ENCODE peak calls at places on chromosomes 13 and 19, in eight cellular contexts. G is mammary epithelial cell, T is brain microvascular endothelial cell, A is adrenal gland, S is testis, K is astrocyte, U is endodermal cell, V is right atrium auricular region. P is an unnamed sample.

GRCh38 chr19:32124585-32124984 is 220.8 kb upstream of the ZNF507 start:
- DNase-seq in G (no peak), T (no peak), S (no peak), U (no peak), V (no peak), K (no peak), A (no peak), P (no peak)

GRCh38 chr13:97327071-97327470 is 104.9 kb downstream of the MBNL2 start:
- DNase-seq in V (no peak), S (no peak), G (no peak), A (no peak), K (no peak), U (no peak), T (no peak), P (no peak)

GRCh38 chr19:51550848-51551672 is 19.6 kb upstream of the SIGLEC6 start:
- DNase-seq in A (no peak), U (no peak), G (no peak), S (no peak), V (no peak), T (no peak), K (no peak), P (peak; percentile 48)

GRCh38 chr13:75806101-75806500 is 170.0 kb downstream of the LMO7 start:
- DNase-seq in G (no peak), K (no peak), T (no peak), A (no peak), V (no peak), U (peak; percentile 54), S (no peak), P (no peak)

GRCh38 chr19:43480574-43480973 is 15.2 kb upstream of the LYPD3 start:
- DNase-seq in U (no peak), A (no peak), K (no peak), G (no peak), S (no peak), T (no peak), V (no peak), P (no peak)

GRCh38 chr19:18733196-18733647 is 49.7 kb downstream of the CRTC1 start:
- DNase-seq in G (no peak), V (no peak), U (no peak), K (peak; percentile 65), A (no peak), T (peak; percentile 34), S (peak; percentile 78), P (no peak)

GRCh38 chr19:17358395-17358794 is 18.7 kb downstream of the PLVAP start:
- DNase-seq in V (no peak), A (no peak), U (no peak), S (no peak), K (no peak), G (no peak), T (peak; percentile 66), P (no peak)

GRCh38 chr13:27341616-27342015 is 71.0 kb downstream of the RASL11A start:
- DNase-seq in G (no peak), T (no peak), A (no peak), U (no peak), S (peak; percentile 17), K (no peak), V (no peak), P (no peak)

GRCh38 chr19:1101337-1101698 is 2.5 kb upstream of the GPX4 start:
- DNase-seq in A (no peak), U (no peak), G (no peak), K (no peak), S (no peak), V (peak; percentile 83), T (no peak), P (no peak)

GRCh38 chr19:35206379-35206778 is 22.2 kb downstream of the FAM187B start:
- DNase-seq in U (no peak), A (no peak), T (no peak), V (no peak), S (no peak), K (no peak), G (no peak), P (no peak)

GRCh38 chr13:44397766-44398223 is 24.2 kb downstream of the SERP2 start:
- DNase-seq in G (no peak), T (peak; percentile 77), V (no peak), S (no peak), K (peak; percentile 27), A (no peak), U (no peak), P (no peak)

GRCh38 chr13:29654807-29655547 is 59.5 kb upstream of the SLC7A1 start:
- DNase-seq in K (peak; percentile 82), T (peak; percentile 46), V (no peak), U (no peak), S (no peak), G (peak; percentile 66), A (no peak), P (no peak)

GRCh38 chr13:91133941-91134772 is 213.3 kb upstream of the MIR17HG start:
- DNase-seq in V (no peak), K (peak; percentile 45), S (peak; percentile 63), U (peak; percentile 71), A (peak; percentile 45), G (peak; percentile 49), T (peak; percentile 65), P (peak; percentile 76)

GRCh38 chr19:6044056-6044805 is 66.1 kb downstream of the RFX2 start:
- DNase-seq in V (peak; percentile 40), G (no peak), S (peak; percentile 7), U (peak; percentile 41), T (no peak), A (no peak), K (no peak), P (no peak)

GRCh38 chr13:27789153-27789494 is 3.2 kb upstream of the GSX1 start:
- DNase-seq in V (no peak), T (no peak), U (no peak), S (no peak), K (no peak), A (no peak), G (no peak), P (no peak)

GRCh38 chr13:98476538-98476966 is 100.4 kb downstream of the STK24 start:
- DNase-seq in T (peak; percentile 95), U (peak; percentile 80), S (no peak), A (no peak), K (peak; percentile 94), V (peak; percentile 77), G (peak; percentile 90), P (no peak)

GRCh38 chr13:45659536-45659935 is 42.6 kb upstream of the CBY2 start:
- DNase-seq in G (no peak), V (no peak), K (no peak), S (no peak), U (no peak), A (no peak), T (no peak), P (no peak)
- H3K4me3 ChIP-seq in G (no peak overlapping the region), V (no peak overlapping the region), K (no peak overlapping the region), S (no peak overlapping the region), U (no peak overlapping the region), A (no peak overlapping the region), T (no peak overlapping the region), P (no peak overlapping the region)

DNA sequence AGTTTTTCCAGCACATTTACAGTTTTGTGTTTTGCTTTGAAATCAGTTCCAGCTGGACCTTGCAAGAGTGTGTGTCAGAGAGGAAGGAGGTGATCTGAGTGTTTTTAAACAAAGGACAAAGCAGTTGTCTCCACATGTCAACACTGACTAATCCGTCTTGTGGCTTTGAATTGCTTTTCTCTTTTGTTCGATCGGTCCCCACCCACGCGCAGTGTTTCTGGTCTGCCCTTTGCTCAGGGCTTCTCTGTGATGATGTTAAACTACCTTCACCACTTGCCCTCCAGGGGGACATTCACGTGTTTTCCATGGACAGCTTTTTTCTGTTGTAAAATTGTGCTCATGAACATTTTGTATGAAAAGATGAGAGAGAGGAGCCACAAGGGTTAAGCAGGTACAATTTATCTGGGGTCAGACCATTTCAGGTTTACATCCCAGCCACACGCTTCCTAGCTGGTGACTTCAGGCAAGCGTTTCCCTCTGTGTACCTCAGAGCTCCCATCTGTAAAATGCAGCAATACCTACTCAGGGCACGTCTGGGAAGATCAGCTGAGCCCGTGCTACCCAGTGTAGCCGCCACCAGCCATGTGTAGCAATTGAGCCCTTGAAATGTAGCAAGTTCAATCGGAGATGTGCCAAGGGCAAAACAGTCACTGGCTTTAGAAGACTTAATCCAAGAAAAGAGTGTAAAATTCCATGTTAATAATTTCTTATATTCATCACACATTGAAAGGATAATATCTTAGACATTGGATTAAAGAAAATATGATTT is 13.5 kb upstream of the PLA2G4C start:
- DNase-seq in S (peak; percentile 91), V (no peak), K (peak; percentile 89), G (peak; percentile 96), A (no peak), T (peak; percentile 67), U (no peak), P (no peak)
- H3K27ac ChIP-seq in S (no peak overlapping the region), V (no peak overlapping the region), K (peak overlapping the region; percentile 35), G (peak overlapping the region; percentile 69), A (no peak overlapping the region), T (peak overlapping the region; percentile 48), U (no peak overlapping the region), P (no peak overlapping the region)

GRCh38 chr19:2495130-2495641 is 19.3 kb downstream of the GADD45B start:
- DNase-seq in S (peak; percentile 93), U (peak; percentile 82), K (no peak), G (peak; percentile 55), V (peak; percentile 88), A (peak; percentile 82), T (no peak), P (peak; percentile 91)

GRCh38 chr19:2495651-2496316 is 19.9 kb downstream of the GADD45B start:
- DNase-seq in U (no peak), A (peak; percentile 49), K (no peak), V (no peak), T (no peak), G (no peak), S (peak; percentile 73), P (no peak)

GRCh38 chr19:2492870-2493269 is 16.9 kb downstream of the GADD45B start:
- DNase-seq in T (no peak), S (no peak), K (no peak), V (no peak), A (no peak), G (no peak), U (no peak), P (no peak)

GRCh38 chr19:2494447-2495129 is 18.7 kb downstream of the GADD45B start:
- DNase-seq in K (peak; percentile 71), T (peak; percentile 78), G (peak; percentile 43), A (peak; percentile 80), S (peak; percentile 74), V (peak; percentile 97), U (no peak), P (peak; percentile 80)

DNA sequence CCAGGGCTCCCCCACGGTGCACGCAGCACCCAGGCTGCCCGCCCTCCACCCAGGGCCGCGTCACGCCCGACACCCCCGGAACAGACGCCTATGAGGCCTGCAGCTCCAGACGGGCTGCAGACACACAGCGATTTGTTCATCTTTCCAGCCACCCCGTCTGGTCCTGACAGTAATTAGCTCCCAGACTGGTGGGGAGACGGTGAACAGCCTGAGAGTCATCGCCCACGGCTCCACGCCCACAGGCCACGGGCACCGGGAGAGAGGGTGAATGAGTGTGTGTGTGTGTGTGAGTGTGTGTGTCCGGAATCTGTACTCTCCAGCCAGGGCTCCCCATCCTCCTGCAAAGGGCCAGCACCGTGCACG is 18.1 kb downstream of the GADD45B start:
- DNase-seq in A (no peak), K (peak; percentile 82), V (no peak), T (peak; percentile 53), G (peak; percentile 34), U (no peak), S (no peak), P (peak; percentile 49)
- H3K4me3 ChIP-seq in A (no peak overlapping the region), K (peak overlapping the region; percentile 59), V (peak overlapping the region; percentile 63), T (peak overlapping the region; percentile 57), G (no peak overlapping the region), U (no peak overlapping the region), S (no peak overlapping the region), P (no peak overlapping the region)

DNA sequence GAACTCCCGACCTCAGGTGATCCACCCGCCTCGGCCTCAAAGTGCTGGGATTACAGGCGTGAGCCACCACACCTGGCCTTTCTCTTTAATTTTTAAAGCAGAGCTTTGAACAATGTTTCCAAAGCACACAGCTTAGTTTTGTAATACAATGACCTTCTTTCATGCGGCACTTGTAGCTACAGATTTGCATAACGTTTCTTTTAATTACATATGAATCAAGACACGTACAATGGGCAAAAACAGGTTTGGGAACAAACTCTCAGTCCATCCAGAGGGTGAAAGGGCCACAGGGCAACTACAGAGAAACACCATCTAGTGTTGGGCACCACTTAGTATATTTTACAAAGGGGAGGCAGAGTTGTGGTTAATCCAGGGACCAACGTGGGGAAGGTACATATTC is 19.0 kb upstream of the S1PR4 start:
- DNase-seq in T (no peak), V (no peak), K (no peak), G (no peak), U (no peak), A (no peak), S (no peak), P (no peak)
- H3K27ac ChIP-seq in T (no peak overlapping the region), V (no peak overlapping the region), K (no peak overlapping the region), G (no peak overlapping the region), U (no peak overlapping the region), A (no peak overlapping the region), S (no peak overlapping the region), P (no peak overlapping the region)